ENCODE peak calls at places on chromosomes 3 and 15, in seven cellular contexts. Y, G, P, Z, X, L and S are unnamed samples.

GRCh38 chr15:44811347-44811746 is 75.0 kb downstream of the TRIM69 start:
- DNase-seq in Y (no peak), L (no peak), Z (no peak), G (no peak), X (no peak), P (no peak), S (no peak)

GRCh38 chr3:24837601-24838000 is 343.0 kb upstream of the THRB start:
- DNase-seq in L (no peak), Y (no peak), P (no peak), G (no peak), X (no peak), Z (no peak), S (no peak)

GRCh38 chr3:122975163-122975923 is 52.2 kb downstream of the SEMA5B start:
- DNase-seq in X (no peak), L (peak), Y (no peak), G (no peak), Z (peak), P (peak), S (no peak)

GRCh38 chr15:93028632-93029612 is 60.1 kb downstream of the RGMA start:
- DNase-seq in L (peak), P (no peak), X (no peak), Y (peak), G (peak), Z (no peak), S (peak)

GRCh38 chr15:32956006-32956405 is 238.2 kb downstream of the GREM1 start:
- DNase-seq in Z (peak), L (no peak), G (no peak), X (no peak), Y (no peak), P (no peak), S (no peak)

GRCh38 chr15:74130849-74131617 is 647 bp downstream of the ISLR2 start:
- DNase-seq in Z (no peak), Y (no peak), L (no peak), P (no peak), G (no peak), X (no peak), S (no peak)

GRCh38 chr3:54443572-54444161 is 321.3 kb downstream of the CACNA2D3 start:
- DNase-seq in Y (no peak), Z (no peak), L (peak), P (no peak), G (no peak), X (no peak), S (no peak)

GRCh38 chr3:60055765-60056164 is 1005.9 kb upstream of the CFAP20DC start:
- DNase-seq in G (no peak), X (no peak), Y (no peak), L (no peak), Z (no peak), P (no peak), S (no peak)

GRCh38 chr3:134081211-134081610 is 51.5 kb upstream of the SLCO2A1 start:
- DNase-seq in G (no peak), Y (no peak), X (no peak), P (no peak), L (no peak), Z (no peak), S (no peak)

GRCh38 chr15:71115567-71116351 is 488 bp downstream of the THSD4 start:
- DNase-seq in Z (peak), L (peak), G (no peak), Y (peak), X (peak), P (no peak), S (no peak)

GRCh38 chr3:52221563-52222318 is 3.7 kb downstream of the TLR9 start:
- DNase-seq in X (no peak), Z (no peak), L (no peak), P (peak), G (no peak), Y (peak), S (no peak)

GRCh38 chr3:174356596-174356995 is 502.5 kb upstream of the NAALADL2 start:
- DNase-seq in X (no peak), P (no peak), Y (no peak), G (no peak), L (no peak), Z (no peak), S (no peak)

GRCh38 chr3:127690823-127691452 is 18.2 kb downstream of the ABTB1 start:
- DNase-seq in Z (no peak), X (no peak), Y (peak), L (no peak), P (no peak), G (no peak), S (no peak)

GRCh38 chr3:98986073-98986472 is 84.6 kb upstream of the DCBLD2 start:
- DNase-seq in P (no peak), L (no peak), Y (no peak), G (no peak), Z (no peak), X (peak), S (no peak)

GRCh38 chr15:47685141-47685870 is 32.0 kb upstream of the SEMA6D start:
- DNase-seq in P (no peak), L (no peak), X (no peak), Y (no peak), G (no peak), Z (no peak), S (no peak)

GRCh38 chr3:197363553-197364409 is 65.4 kb upstream of the DLG1 start:
- DNase-seq in Y (peak), G (no peak), L (peak), P (no peak), X (no peak), Z (no peak), S (no peak)

GRCh38 chr3:191262650-191263049 is 63.6 kb downstream of the OSTN start:
- DNase-seq in X (no peak), G (no peak), Z (no peak), L (no peak), P (no peak), Y (no peak), S (no peak)

GRCh38 chr15:84151205-84151931 is 84.2 kb upstream of the GOLGA6L4 start:
- DNase-seq in P (no peak), L (no peak), Z (no peak), X (no peak), Y (no peak), G (no peak), S (no peak)

GRCh38 chr3:14539384-14540208 is 546 bp downstream of the GRIP2 start:
- DNase-seq in G (no peak), L (no peak), P (no peak), Y (no peak), Z (no peak), X (no peak), S (no peak)

GRCh38 chr15:73989001-73989798 is 2.9 kb downstream of the STOML1 start:
- DNase-seq in L (peak), P (no peak), G (no peak), X (no peak), Y (peak), Z (no peak), S (no peak)

GRCh38 chr3:13039286-13039896 is 33.8 kb downstream of the IQSEC1 start:
- DNase-seq in L (no peak), Y (no peak), P (no peak), Z (no peak), X (no peak), G (no peak), S (no peak)

GRCh38 chr3:187739561-187740445 is 5.5 kb downstream of the BCL6 start:
- DNase-seq in G (peak), P (peak), X (peak), Y (peak), Z (peak), L (peak), S (peak)

GRCh38 chr3:188294823-188295487 is 141.0 kb downstream of the LPP start:
- DNase-seq in Y (no peak), L (peak), G (no peak), P (no peak), X (no peak), Z (no peak), S (no peak)

GRCh38 chr3:55481067-55481917 is 5.8 kb downstream of the WNT5A start:
- DNase-seq in Z (no peak), X (peak), G (no peak), L (no peak), P (no peak), Y (peak), S (peak)

GRCh38 chr3:150443331-150443741 is 35.2 kb downstream of the TSC22D2 start:
- DNase-seq in G (no peak), P (no peak), L (no peak), Z (no peak), Y (no peak), X (no peak), S (no peak)